ENCODE peak calls at places on chromosome X, in five cellular contexts. J, V, L, K and G are unnamed samples.

GRCh38 chrX:19552793-19553192 is 37.5 kb upstream of the MAP3K15 start:
- DNase-seq in J (no peak), V (no peak), L (no peak), K (no peak), G (no peak)

GRCh38 chrX:136745215-136746173 is 35.2 kb downstream of the ARHGEF6 start:
- DNase-seq in J (peak), V (peak), L (no peak), K (no peak), G (no peak)

GRCh38 chrX:12988797-12989196 is 13.9 kb downstream of the TMSB4X start:
- DNase-seq in J (peak), V (peak), L (peak), K (no peak), G (no peak)

GRCh38 chrX:3548743-3549441 is 164.6 kb downstream of the PRKX start:
- DNase-seq in J (peak), V (peak), L (peak), K (peak), G (no peak)

GRCh38 chrX:43693602-43694406 is 37.7 kb downstream of the MAOA start:
- DNase-seq in J (peak), V (no peak), L (no peak), K (peak), G (no peak)

GRCh38 chrX:39174761-39175417 is 373.6 kb downstream of the MID1IP1 start:
- DNase-seq in J (peak), V (no peak), L (no peak), K (no peak), G (peak)

GRCh38 chrX:111254896-111255693 is 15.2 kb downstream of the CAPN6 start:
- DNase-seq in J (no peak), V (no peak), L (no peak), K (no peak), G (no peak)

GRCh38 chrX:107537815-107538214 is 88.4 kb downstream of the FRMPD3 start:
- DNase-seq in J (peak), V (peak), L (peak), K (peak), G (peak)

GRCh38 chrX:69556094-69557011 is 52.2 kb downstream of the NALF2 start:
- DNase-seq in J (peak), V (no peak), L (peak), K (peak), G (no peak)

GRCh38 chrX:40096395-40097091 is 1.2 kb downstream of the BCOR start:
- DNase-seq in J (peak), V (no peak), L (peak), K (peak), G (peak)

GRCh38 chrX:68826113-68826980 is 2.5 kb upstream of the EFNB1 start:
- DNase-seq in J (no peak), V (no peak), L (no peak), K (no peak), G (no peak)

GRCh38 chrX:1316527-1316926 is 20.1 kb upstream of the IL3RA start:
- DNase-seq in J (no peak), V (no peak), L (no peak), K (no peak), G (no peak)

GRCh38 chrX:51568586-51568985 is 50.1 kb downstream of the CENPVL3 start:
- DNase-seq in J (no peak), V (peak), L (no peak), K (peak), G (no peak)

GRCh38 chrX:150502979-150503897 is 65.2 kb upstream of the MTM1 start:
- DNase-seq in J (no peak), V (no peak), L (no peak), K (no peak), G (no peak)

GRCh38 chrX:86964321-86964720 is 553.3 kb upstream of the KLHL4 start:
- DNase-seq in J (no peak), V (no peak), L (no peak), K (no peak), G (no peak)

GRCh38 chrX:69616520-69617203 is 749 bp downstream of the EDA start:
- DNase-seq in J (peak), V (no peak), L (no peak), K (no peak), G (no peak)

GRCh38 chrX:133668225-133668931 is 253.1 kb upstream of the GPC4 start:
- DNase-seq in J (no peak), V (no peak), L (no peak), K (no peak), G (no peak)

GRCh38 chrX:18422325-18422724 is 3.1 kb upstream of the CDKL5 start:
- DNase-seq in J (no peak), V (peak), L (peak), K (peak), G (no peak)

GRCh38 chrX:40439625-40440532 is 140.9 kb upstream of the ATP6AP2 start:
- DNase-seq in J (no peak), V (no peak), L (no peak), K (no peak), G (no peak)

GRCh38 chrX:24019448-24019847 is 7.5 kb downstream of the KLHL15 start:
- DNase-seq in J (no peak), V (no peak), L (no peak), K (no peak), G (no peak)

GRCh38 chrX:9604111-9604907 is 139.5 kb downstream of the TBL1X start:
- DNase-seq in J (no peak), V (peak), L (no peak), K (no peak), G (no peak)

GRCh38 chrX:102546818-102547493 is 30.4 kb upstream of the TMSB15A start:
- DNase-seq in J (no peak), V (no peak), L (no peak), K (no peak), G (no peak)

GRCh38 chrX:46759645-46759974 is 692 bp upstream of the SLC9A7 start:
- DNase-seq in J (no peak), V (peak), L (no peak), K (no peak), G (no peak)

GRCh38 chrX:47460561-47460960 is 22.5 kb downstream of the ZNF41 start:
- DNase-seq in J (no peak), V (no peak), L (no peak), K (no peak), G (no peak)

GRCh38 chrX:68746988-68747387 is 81.8 kb upstream of the EFNB1 start:
- DNase-seq in J (no peak), V (no peak), L (no peak), K (no peak), G (no peak)

GRCh38 chrX:17922303-17922702 is 61.2 kb upstream of the RAI2 start:
- DNase-seq in J (no peak), V (no peak), L (no peak), K (no peak), G (no peak)

GRCh38 chrX:18075603-18076002 is 145.1 kb downstream of the BEND2 start:
- DNase-seq in J (no peak), V (no peak), L (no peak), K (no peak), G (no peak)

GRCh38 chrX:11446951-11447350 is 153.7 kb downstream of the AMELX start:
- DNase-seq in J (no peak), V (peak), L (no peak), K (no peak), G (no peak)

GRCh38 chrX:72268601-72269365 is 8.3 kb downstream of the RPS4X start:
- DNase-seq in J (peak), V (peak), L (no peak), K (peak), G (no peak)

GRCh38 chrX:8345473-8345872 is 119.2 kb upstream of the VCX3B start:
- DNase-seq in J (no peak), V (no peak), L (no peak), K (no peak), G (no peak)

GRCh38 chrX:72620550-72621145 is 48.0 kb upstream of the HDAC8 start:
- DNase-seq in J (peak), V (peak), L (peak), K (peak), G (no peak)

GRCh38 chrX:13087322-13088154 is 43.1 kb upstream of the FAM9C start:
- DNase-seq in J (no peak), V (peak), L (no peak), K (peak), G (peak)

GRCh38 chrX:70423937-70424336 is 823 bp downstream of the GDPD2 start:
- DNase-seq in J (no peak), V (no peak), L (no peak), K (no peak), G (no peak)

GRCh38 chrX:68193786-68194185 is 239.5 kb downstream of the OPHN1 start:
- DNase-seq in J (no peak), V (no peak), L (no peak), K (no peak), G (no peak)

GRCh38 chrX:68840256-68840655 is 11.4 kb downstream of the EFNB1 start:
- DNase-seq in J (no peak), V (no peak), L (no peak), K (no peak), G (no peak)

GRCh38 chrX:154459843-154460242 is 1.8 kb downstream of the PLXNA3 start:
- DNase-seq in J (no peak), V (no peak), L (no peak), K (no peak), G (no peak)
- H3K4me3 ChIP-seq in J (no peak), V (peak), L (no peak), K (peak), G (peak)

DNA sequence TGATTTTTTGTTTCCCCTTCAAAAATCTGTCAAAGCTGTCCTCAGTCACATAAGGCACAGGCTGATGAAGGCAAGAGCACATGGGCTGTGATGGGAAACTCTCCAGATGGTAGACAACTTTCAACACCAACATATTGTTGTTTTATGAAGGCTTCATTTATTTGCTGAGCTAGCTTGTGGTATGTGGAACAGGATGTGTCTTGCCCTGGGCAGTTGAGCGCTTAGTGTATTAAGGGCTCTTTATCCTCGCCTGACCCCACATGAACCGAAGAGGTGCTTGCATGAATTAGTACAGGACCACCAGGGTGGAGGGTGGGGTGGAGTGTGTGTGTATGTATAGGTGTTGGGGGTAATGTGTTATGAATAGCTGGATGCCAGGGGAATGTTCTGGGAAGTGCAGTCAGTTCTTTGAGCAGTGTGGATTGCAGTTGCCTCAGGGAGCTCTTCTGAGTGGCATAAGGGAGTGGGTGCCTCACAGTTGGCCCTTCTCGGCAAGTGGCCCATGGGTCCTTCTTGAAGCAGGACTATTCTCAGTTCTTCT is 103.1 kb downstream of the PHEX start:
- DNase-seq in J (no peak), V (peak), L (no peak), K (peak), G (no peak)
- H3K4me3 ChIP-seq in J (no peak), V (no peak), L (no peak), K (no peak), G (no peak)

DNA sequence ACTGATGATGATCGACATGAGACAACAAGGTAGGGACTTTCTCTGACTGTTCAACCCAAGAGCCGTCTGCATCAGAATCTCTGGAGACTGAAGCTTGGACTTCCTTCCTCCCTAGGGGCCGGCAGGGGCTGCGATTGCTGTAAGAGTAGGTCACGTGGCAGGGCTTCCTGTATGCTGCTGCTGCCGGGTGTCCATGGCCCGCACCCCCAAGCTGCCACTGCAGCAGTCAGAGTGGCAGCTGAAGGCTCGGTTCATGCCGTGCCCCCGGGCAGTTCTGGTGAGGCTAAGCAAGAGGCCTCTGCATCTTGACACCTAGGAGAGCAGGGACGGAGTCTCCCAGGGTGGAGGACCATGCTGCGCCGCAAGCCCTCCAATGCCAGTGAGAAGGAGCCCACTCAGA is at the start of gene SASH3:
- DNase-seq in J (no peak), V (no peak), L (no peak), K (no peak), G (peak)
- H3K4me3 ChIP-seq in J (no peak), V (no peak), L (no peak), K (no peak), G (peak)

GRCh38 chrX:122238801-122239200 is 945.3 kb upstream of the GRIA3 start:
- DNase-seq in J (no peak), V (peak), L (no peak), K (no peak), G (no peak)
- H3K4me3 ChIP-seq in J (no peak), V (no peak), L (no peak), K (no peak), G (no peak)

GRCh38 chrX:49231333-49232000 is 1.7 kb downstream of the CACNA1F start:
- DNase-seq in J (no peak), V (no peak), L (no peak), K (no peak), G (no peak)
- H3K4me3 ChIP-seq in J (no peak), V (no peak), L (no peak), K (no peak), G (no peak)